ENCODE peak calls at places on chromosomes 6 and 20, in six cellular contexts. J is colonic mucosa; M is cardiac muscle cell; A is naive thymus-derived CD4-positive, alpha-beta T cell; I is DND-41; G is transverse colon. C is an unnamed sample.

GRCh38 chr6:47174502-47175023 is 132.4 kb upstream of the ADGRF1 start:
- DNase-seq in J (no peak), M (no peak), A (no peak), I (no peak), G (no peak), C (no peak)

GRCh38 chr6:91029211-91029610 is 442.3 kb upstream of the MAP3K7 start:
- DNase-seq in J (no peak), M (peak; percentile 37), A (no peak), I (no peak), G (no peak), C (no peak)

GRCh38 chr20:59721386-59721785 is 117.0 kb downstream of the PHACTR3 start:
- DNase-seq in J (no peak), M (no peak), A (no peak), I (no peak), G (no peak), C (no peak)

GRCh38 chr6:26170951-26171841 is 84.0 kb downstream of the HFE start:
- DNase-seq in J (no peak), M (no peak), A (no peak), I (no peak), G (no peak), C (no peak)

GRCh38 chr6:98946266-98946817 is 1.4 kb downstream of the FBXL4 start:
- DNase-seq in J (no peak), M (no peak), A (no peak), I (no peak), G (no peak), C (no peak)

GRCh38 chr6:137271245-137272183 is 52.3 kb upstream of the IFNGR1 start:
- DNase-seq in J (no peak), M (peak; percentile 61), A (no peak), I (peak; percentile 20), G (no peak), C (peak; percentile 17)

GRCh38 chr6:105484238-105485161 is 81.6 kb upstream of the PREP start:
- DNase-seq in J (no peak), M (peak; percentile 58), A (no peak), I (no peak), G (no peak), C (peak; percentile 7)

GRCh38 chr6:54860739-54861138 is 14.2 kb downstream of the FAM83B start:
- DNase-seq in J (no peak), M (no peak), A (no peak), I (no peak), G (no peak), C (no peak)

GRCh38 chr6:170290306-170291128 is at the start of gene DLL1:
- DNase-seq in J (peak; percentile 55), M (peak; percentile 68), A (peak; percentile 40), I (peak; percentile 60), G (peak; percentile 40), C (peak; percentile 90)

GRCh38 chr20:22515264-22515663 is 69.1 kb downstream of the FOXA2 start:
- DNase-seq in J (no peak), M (no peak), A (no peak), I (no peak), G (no peak), C (no peak)

GRCh38 chr6:9143140-9143539 is 707.8 kb upstream of the SLC35B3 start:
- DNase-seq in J (no peak), M (no peak), A (no peak), I (no peak), G (no peak), C (no peak)

GRCh38 chr20:48198951-48199431 is 413.7 kb upstream of the SULF2 start:
- DNase-seq in J (no peak), M (no peak), A (no peak), I (no peak), G (no peak), C (no peak)

GRCh38 chr20:24017160-24017761 is 28.7 kb upstream of the GGTLC1 start:
- DNase-seq in J (no peak), M (no peak), A (no peak), I (no peak), G (no peak), C (no peak)

GRCh38 chr6:36241728-36242127 is 28.1 kb upstream of the PNPLA1 start:
- DNase-seq in J (no peak), M (no peak), A (no peak), I (no peak), G (no peak), C (no peak)

GRCh38 chr6:8858854-8859257 is 423.5 kb upstream of the SLC35B3 start:
- DNase-seq in J (no peak), M (peak; percentile 5), A (no peak), I (no peak), G (no peak), C (no peak)

GRCh38 chr6:169172946-169173345 is 80.7 kb downstream of the THBS2 start:
- DNase-seq in J (no peak), M (no peak), A (no peak), I (no peak), G (no peak), C (peak; percentile 33)

GRCh38 chr6:117446851-117447250 is 21.1 kb upstream of the ROS1 start:
- DNase-seq in J (no peak), M (no peak), A (no peak), I (no peak), G (no peak), C (no peak)

GRCh38 chr6:39206250-39206721 is 23.0 kb downstream of the KCNK5 start:
- DNase-seq in J (no peak), M (no peak), A (no peak), I (no peak), G (no peak), C (no peak)

GRCh38 chr6:150881911-150882481 is 16.5 kb downstream of the MTHFD1L start:
- DNase-seq in J (no peak), M (peak; percentile 89), A (no peak), I (no peak), G (no peak), C (no peak)

GRCh38 chr6:125924169-125924568 is 32.4 kb upstream of the HINT3 start:
- DNase-seq in J (no peak), M (no peak), A (no peak), I (no peak), G (no peak), C (no peak)

GRCh38 chr6:99093781-99094180 is 146.0 kb upstream of the FBXL4 start:
- DNase-seq in J (no peak), M (no peak), A (no peak), I (no peak), G (no peak), C (no peak)

GRCh38 chr6:108916026-108916689 is 67.9 kb downstream of the ARMC2 start:
- DNase-seq in J (no peak), M (no peak), A (no peak), I (no peak), G (no peak), C (no peak)

GRCh38 chr20:32829291-32830005 is 9.7 kb downstream of the MAPRE1 start:
- DNase-seq in J (no peak), M (no peak), A (no peak), I (no peak), G (no peak), C (no peak)

GRCh38 chr6:16337280-16337975 is 99.0 kb downstream of the GMPR start:
- DNase-seq in J (peak; percentile 75), M (no peak), A (no peak), I (no peak), G (peak; percentile 76), C (no peak)

GRCh38 chr20:1987826-1988225 is 6.0 kb downstream of the PDYN start:
- DNase-seq in J (no peak), M (no peak), A (no peak), I (no peak), G (no peak), C (no peak)

GRCh38 chr6:109595998-109596397 is 95.0 kb downstream of the AK9 start:
- DNase-seq in J (no peak), M (no peak), A (no peak), I (peak; percentile 46), G (no peak), C (peak; percentile 35)

GRCh38 chr20:33864324-33864963 is 53.3 kb downstream of the CHMP4B start:
- DNase-seq in J (no peak), M (no peak), A (no peak), I (no peak), G (no peak), C (no peak)

GRCh38 chr20:51023617-51024155 is 779 bp upstream of the KCNG1 start:
- DNase-seq in J (no peak), M (no peak), A (no peak), I (no peak), G (no peak), C (peak; percentile 71)

GRCh38 chr6:12296255-12296573 is 6.1 kb downstream of the EDN1 start:
- DNase-seq in J (peak; percentile 71), M (no peak), A (no peak), I (no peak), G (peak; percentile 69), C (no peak)

GRCh38 chr20:38926934-38927616 is 858 bp downstream of the FAM83D start:
- DNase-seq in J (peak; percentile 21), M (no peak), A (no peak), I (peak; percentile 54), G (no peak), C (peak; percentile 71)

GRCh38 chr6:107657755-107658461 is 166.2 kb downstream of the SCML4 start:
- DNase-seq in J (peak; percentile 49), M (no peak), A (peak; percentile 55), I (peak; percentile 48), G (peak; percentile 59), C (peak; percentile 52)

DNA sequence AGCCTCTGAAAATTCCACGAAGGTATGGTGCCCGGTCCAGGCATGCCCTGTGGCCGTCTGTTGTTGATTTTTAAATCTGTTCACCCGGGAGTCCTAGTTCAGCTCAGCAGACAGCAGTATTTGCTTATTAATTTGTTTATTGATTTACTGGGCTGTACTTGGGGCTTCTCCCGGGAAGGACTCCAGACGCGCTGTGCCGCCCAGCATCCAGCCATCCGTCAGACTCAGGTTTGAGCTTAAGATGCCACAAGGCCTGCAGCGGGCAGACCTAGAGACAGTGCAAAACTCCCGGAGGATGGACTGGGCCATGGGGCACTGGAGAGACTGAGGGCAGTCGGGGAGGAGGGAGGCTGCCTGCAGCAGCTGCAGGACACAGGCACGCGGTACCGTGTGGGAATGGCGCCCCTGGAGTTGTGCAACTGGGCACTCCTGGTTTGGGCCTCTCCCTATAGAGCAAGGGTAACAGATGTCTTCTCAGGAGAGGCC is 17.3 kb upstream of the CCDC167 start:
- DNase-seq in J (no peak), M (no peak), A (peak; percentile 42), I (no peak), G (no peak), C (no peak)
- H3K4me3 ChIP-seq in J (no peak overlapping the region), M (no peak overlapping the region), A (peak overlapping the region; percentile 55), I (peak overlapping the region; percentile 56), G (no peak overlapping the region), C (no peak overlapping the region)

GRCh38 chr20:31547017-31547675 is 32.9 kb downstream of the HM13 start:
- DNase-seq in J (peak; percentile 86), M (peak; percentile 87), A (peak; percentile 75), I (peak; percentile 88), G (peak; percentile 88), C (peak; percentile 95)
- H3K36me3 ChIP-seq in J (peaks cover 8% of the 10 kb centered on the region), M (peaks cover 20% of the 10 kb centered on the region), A (peaks cover 74% of the 10 kb centered on the region), I (peaks cover 83% of the 10 kb centered on the region), G (peaks cover 18% of the 10 kb centered on the region), C (peaks cover 39% of the 10 kb centered on the region)

GRCh38 chr6:73983367-73983766 is 287.4 kb downstream of the CD109 start:
- DNase-seq in J (no peak), M (no peak), A (no peak), I (no peak), G (no peak), C (no peak)

GRCh38 chr6:73984851-73985250 is 288.8 kb downstream of the CD109 start:
- DNase-seq in J (no peak), M (no peak), A (no peak), I (no peak), G (no peak), C (no peak)

GRCh38 chr6:73985891-73986290 is 289.9 kb downstream of the CD109 start:
- DNase-seq in J (no peak), M (no peak), A (no peak), I (no peak), G (no peak), C (peak; percentile 21)
- H3K27me3 ChIP-seq in J (no peaks in the 10 kb centered on the region), M (no peaks in the 10 kb centered on the region), A (no peaks in the 10 kb centered on the region), I (no peaks in the 10 kb centered on the region), G (no peaks in the 10 kb centered on the region), C (no peaks in the 10 kb centered on the region)

GRCh38 chr6:4790158-4790899 is 14.1 kb downstream of the CDYL start:
- DNase-seq in J (no peak), M (no peak), A (no peak), I (no peak), G (no peak), C (no peak)
- H3K4me3 ChIP-seq in J (no peak overlapping the region), M (no peak overlapping the region), A (no peak overlapping the region), I (no peak overlapping the region), G (no peak overlapping the region), C (no peak overlapping the region)